ENCODE peak calls at places on chromosomes 4 and X, in four cellular contexts. J is cardiac muscle cell, S is HCT116, Y is AG04450. V is an unnamed sample.
A peak's percentile ranks its signal among the peaks of the same experiment; 100 is the strongest.

GRCh38 chr4:76309939-76310549 is 3.5 kb downstream of the STBD1 start:
- DNase-seq in S (no peak), Y (no peak), J (no peak), V (no peak)

GRCh38 chr4:73816814-73817213 is 19.7 kb upstream of the CXCL6 start:
- DNase-seq in Y (peak; percentile 67), J (no peak), S (no peak), V (peak; percentile 80)

GRCh38 chrX:54921427-54922021 is 900 bp downstream of the TRO start:
- DNase-seq in J (peak; percentile 88), S (no peak), Y (peak; percentile 48), V (no peak)

GRCh38 chr4:159205462-159205861 is 102.6 kb downstream of the RAPGEF2 start:
- DNase-seq in S (no peak), Y (no peak), J (no peak), V (no peak)

GRCh38 chr4:153206534-153206933 is 2.3 kb downstream of the TRIM2 start:
- DNase-seq in S (no peak), J (no peak), Y (no peak), V (no peak)

GRCh38 chr4:72358483-72358882 is 210.5 kb downstream of the ADAMTS3 start:
- DNase-seq in Y (no peak), S (no peak), J (no peak), V (no peak)

GRCh38 chrX:11555759-11556158 is 110.0 kb downstream of the ARHGAP6 start:
- DNase-seq in S (no peak), Y (no peak), J (no peak), V (no peak)

GRCh38 chr4:163331629-163332360 is 601 bp downstream of the NPY1R start:
- DNase-seq in S (no peak), J (peak; percentile 57), Y (no peak), V (no peak)

GRCh38 chr4:93313207-93313606 is 515.3 kb upstream of the ATOH1 start:
- DNase-seq in J (no peak), Y (no peak), S (no peak), V (no peak)

GRCh38 chrX:84187501-84188319 is at the start of gene RPS6KA6:
- DNase-seq in J (peak; percentile 40), Y (no peak), S (no peak), V (no peak)

GRCh38 chr4:186781032-186781917 is 57.6 kb upstream of the FAT1 start:
- DNase-seq in J (peak; percentile 13), S (peak; percentile 66), Y (peak; percentile 64), V (no peak)

GRCh38 chr4:147481577-147482109 is 746 bp downstream of the EDNRA start:
- DNase-seq in J (peak; percentile 54), Y (no peak), S (no peak), V (no peak)

GRCh38 chr4:1047106-1047975 is 35.9 kb downstream of the FGFRL1 start:
- DNase-seq in J (no peak), Y (no peak), S (no peak), V (no peak)

GRCh38 chrX:17377047-17377692 is 2.2 kb downstream of the NHS start:
- DNase-seq in J (peak; percentile 36), Y (no peak), S (peak; percentile 40), V (no peak)

GRCh38 chrX:17374619-17375360 is at the start of gene NHS:
- DNase-seq in S (peak; percentile 61), Y (peak; percentile 16), J (peak; percentile 88), V (no peak)

GRCh38 chrX:17376381-17377046 is 1.5 kb downstream of the NHS start:
- DNase-seq in Y (no peak), S (no peak), J (peak; percentile 8), V (no peak)

GRCh38 chrX:17375631-17376380 is 806 bp downstream of the NHS start:
- DNase-seq in S (no peak), Y (no peak), J (peak; percentile 69), V (no peak)

DNA sequence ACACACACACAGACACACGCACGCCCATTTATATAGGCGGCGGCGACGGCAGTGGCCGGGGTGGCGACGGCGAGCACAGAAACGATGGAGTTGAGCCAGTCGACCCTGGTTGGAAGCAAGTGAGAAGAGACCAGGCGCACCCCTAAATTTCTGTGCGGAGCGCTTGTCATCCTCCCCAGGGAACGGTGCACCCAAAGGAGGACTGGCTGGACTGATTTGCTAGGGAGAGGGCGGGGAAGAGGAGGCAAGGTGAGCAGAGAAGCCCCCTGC is 296 bp downstream of the NHS start:
- DNase-seq in J (no peak), S (no peak), Y (no peak), V (no peak)
- H3K4me3 ChIP-seq in J (peak overlapping the region; percentile 35), S (peak overlapping the region; percentile 62), Y (peak overlapping the region; percentile 73), V (peak overlapping the region; percentile 77)

DNA sequence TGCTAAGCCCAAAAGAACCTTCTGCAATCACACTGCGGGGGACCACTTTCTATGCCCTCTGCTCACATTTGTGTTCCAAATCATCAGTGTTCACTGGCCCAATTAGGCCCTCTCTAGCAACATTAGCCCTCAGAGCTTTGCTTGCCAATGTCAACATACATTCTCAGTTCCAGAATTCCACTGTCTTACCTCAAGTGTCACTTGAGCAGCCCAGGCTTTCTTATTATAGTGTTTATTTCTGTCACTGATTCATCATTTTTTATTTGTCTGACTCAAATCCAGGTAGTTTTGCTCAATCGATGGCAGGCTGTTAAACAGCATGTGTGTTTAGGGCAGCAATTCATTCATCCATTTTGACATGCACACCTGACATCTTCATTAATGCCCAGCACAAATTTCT is 291.2 kb downstream of the TEX13A start:
- DNase-seq in Y (no peak), J (no peak), S (no peak), V (no peak)
- TF ChIP-seq CTCF in Y (no peak), J (no peak), S (no peak), V (no peak)

DNA sequence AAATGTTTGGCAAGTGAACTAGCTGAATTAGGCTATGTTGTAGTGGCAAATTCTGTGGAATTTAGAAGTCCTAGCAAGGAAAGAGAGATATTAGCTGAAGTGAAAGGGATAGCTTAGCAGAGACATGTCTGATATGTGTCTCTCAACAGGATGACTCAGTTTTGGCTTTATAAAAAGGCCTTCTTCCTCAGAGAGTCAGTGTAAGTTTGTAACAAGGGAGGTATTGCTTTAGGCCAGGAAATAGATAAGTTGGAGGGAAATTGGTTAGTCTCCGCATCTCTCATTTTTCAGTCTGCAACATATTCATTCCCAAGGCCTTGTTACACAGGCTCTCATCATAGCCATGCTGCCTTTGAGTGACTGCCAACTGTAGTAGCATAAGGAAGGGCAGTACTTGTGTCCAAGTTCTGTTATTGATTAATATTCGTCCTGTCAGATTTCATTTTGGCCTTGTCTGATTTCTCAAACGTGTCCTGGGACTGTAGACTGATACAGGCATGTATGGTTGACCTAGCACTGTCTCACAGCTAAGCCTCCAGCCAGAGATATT is 4.0 kb downstream of the TMEM164 start:
- DNase-seq in Y (no peak), J (no peak), S (no peak), V (no peak)
- H3K4me3 ChIP-seq in Y (no peak overlapping the region), J (no peak overlapping the region), S (no peak overlapping the region), V (no peak overlapping the region)

GRCh38 chr4:22339491-22339890 is 176.4 kb downstream of the ADGRA3 start:
- DNase-seq in J (no peak), Y (no peak), S (no peak), V (no peak)

GRCh38 chr4:22334155-22334554 is 181.7 kb downstream of the ADGRA3 start:
- DNase-seq in Y (no peak), S (no peak), J (no peak), V (no peak)

GRCh38 chr4:22338806-22339205 is 177.1 kb downstream of the ADGRA3 start:
- DNase-seq in J (no peak), S (no peak), Y (no peak), V (no peak)

GRCh38 chr4:22336822-22337221 is 179.0 kb downstream of the ADGRA3 start:
- DNase-seq in S (no peak), J (no peak), Y (no peak), V (no peak)
- TF ChIP-seq CTCF in S (peak; percentile 15), J (no peak), Y (no peak), V (no peak)

DNA sequence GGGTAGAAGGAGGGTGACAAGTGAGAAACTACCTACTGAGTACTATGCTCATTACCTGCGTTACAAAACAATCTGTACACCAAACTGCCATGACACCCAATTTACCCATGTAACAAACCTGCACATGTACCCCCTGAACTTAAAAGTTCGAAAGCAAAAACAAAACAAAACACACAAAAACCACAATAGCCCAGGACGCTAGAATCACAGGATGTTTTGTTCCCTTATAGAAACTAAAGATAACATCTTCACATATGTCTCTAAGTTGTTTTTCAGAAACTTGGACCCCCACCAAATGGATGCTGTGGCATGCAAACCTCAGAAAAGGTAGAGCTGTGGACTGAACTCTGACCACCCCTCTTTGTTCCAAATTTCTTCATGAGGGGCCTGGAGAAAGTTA is 25.2 kb upstream of the PNMA5 start:
- DNase-seq in S (no peak), J (no peak), Y (no peak), V (no peak)
- H3K4me3 ChIP-seq in S (no peak overlapping the region), J (no peak overlapping the region), Y (no peak overlapping the region), V (no peak overlapping the region)

GRCh38 chr4:7699825-7700224 is 239.8 kb downstream of the AFAP1 start:
- DNase-seq in J (no peak), Y (no peak), S (no peak), V (no peak)

GRCh38 chr4:7699040-7699439 is 240.6 kb downstream of the AFAP1 start:
- DNase-seq in S (no peak), J (no peak), Y (peak; percentile 51), V (no peak)

GRCh38 chr4:7697821-7698220 is 241.8 kb downstream of the AFAP1 start:
- DNase-seq in J (no peak), S (no peak), Y (no peak), V (no peak)

GRCh38 chr4:7697326-7697725 is 242.3 kb downstream of the AFAP1 start:
- DNase-seq in Y (no peak), J (no peak), S (no peak), V (no peak)

GRCh38 chr4:7698586-7698985 is 241.1 kb downstream of the AFAP1 start:
- DNase-seq in S (no peak), Y (no peak), J (no peak), V (no peak)
- TF ChIP-seq CTCF in S (no peak), Y (peak; percentile 41), J (peak; percentile 36), V (no peak)

V was measured in epithelial cell of proximal tubule.